ENCODE peak calls at places on chromosomes 4 and X, in ten cellular contexts. One of them, this sample, is unnamed.

GRCh38 chr4:28686618-28687017 is 1826.0 kb downstream of the STIM2 start:
- DNase-seq in sciatic nerve: no peak
- DNase-seq in WERI-Rb-1: peak; percentile 80
- DNase-seq in SK-MEL-5: peak; percentile 77
- DNase-seq in ELR: peak; percentile 56
- DNase-seq in stimulated activated CD8-positive, alpha-beta memory T cell treated with anti-CD3 and anti-CD28 coated beads, Interleukin-15, amount 100 ng/mL, for 24 hours: no peak
- DNase-seq in naive B cell: no peak
- DNase-seq in activated T-cell treated with anti-CD3 and anti-CD28 coated beads, Interleukin-2, amount 50 U/mL, for 72 hours: no peak
- DNase-seq in dermis blood vessel endothelial cell: no peak
- DNase-seq in esophagus muscularis mucosa: no peak
- DNase-seq in this sample: no peak

GRCh38 chrX:19791562-19791961 is 95.8 kb downstream of the SH3KBP1 start:
- DNase-seq in naive B cell: no peak
- DNase-seq in activated T-cell treated with anti-CD3 and anti-CD28 coated beads, Interleukin-2, amount 50 U/mL, for 72 hours: no peak
- DNase-seq in ELR: peak; percentile 69
- DNase-seq in esophagus muscularis mucosa: no peak
- DNase-seq in stimulated activated CD8-positive, alpha-beta memory T cell treated with anti-CD3 and anti-CD28 coated beads, Interleukin-15, amount 100 ng/mL, for 24 hours: no peak
- DNase-seq in sciatic nerve: no peak
- DNase-seq in WERI-Rb-1: no peak
- DNase-seq in dermis blood vessel endothelial cell: no peak
- DNase-seq in SK-MEL-5: no peak
- DNase-seq in this sample: no peak

GRCh38 chr4:40254961-40255721 is 58.3 kb downstream of the RHOH start:
- DNase-seq in WERI-Rb-1: no peak
- DNase-seq in stimulated activated CD8-positive, alpha-beta memory T cell treated with anti-CD3 and anti-CD28 coated beads, Interleukin-15, amount 100 ng/mL, for 24 hours: no peak
- DNase-seq in ELR: peak; percentile 70
- DNase-seq in dermis blood vessel endothelial cell: peak; percentile 65
- DNase-seq in naive B cell: no peak
- DNase-seq in activated T-cell treated with anti-CD3 and anti-CD28 coated beads, Interleukin-2, amount 50 U/mL, for 72 hours: no peak
- DNase-seq in SK-MEL-5: no peak
- DNase-seq in esophagus muscularis mucosa: no peak
- DNase-seq in sciatic nerve: no peak
- DNase-seq in this sample: no peak

GRCh38 chr4:42396361-42397255 is 680 bp upstream of the SHISA3 start:
- DNase-seq in ELR: no peak
- DNase-seq in naive B cell: no peak
- DNase-seq in dermis blood vessel endothelial cell: peak; percentile 33
- DNase-seq in SK-MEL-5: no peak
- DNase-seq in activated T-cell treated with anti-CD3 and anti-CD28 coated beads, Interleukin-2, amount 50 U/mL, for 72 hours: no peak
- DNase-seq in esophagus muscularis mucosa: no peak
- DNase-seq in WERI-Rb-1: no peak
- DNase-seq in sciatic nerve: no peak
- DNase-seq in stimulated activated CD8-positive, alpha-beta memory T cell treated with anti-CD3 and anti-CD28 coated beads, Interleukin-15, amount 100 ng/mL, for 24 hours: no peak
- DNase-seq in this sample: no peak

GRCh38 chr4:61772116-61772515 is 572.0 kb downstream of the ADGRL3 start:
- DNase-seq in sciatic nerve: no peak
- DNase-seq in SK-MEL-5: no peak
- DNase-seq in naive B cell: no peak
- DNase-seq in activated T-cell treated with anti-CD3 and anti-CD28 coated beads, Interleukin-2, amount 50 U/mL, for 72 hours: no peak
- DNase-seq in WERI-Rb-1: no peak
- DNase-seq in dermis blood vessel endothelial cell: no peak
- DNase-seq in esophagus muscularis mucosa: no peak
- DNase-seq in stimulated activated CD8-positive, alpha-beta memory T cell treated with anti-CD3 and anti-CD28 coated beads, Interleukin-15, amount 100 ng/mL, for 24 hours: no peak
- DNase-seq in ELR: peak; percentile 46
- DNase-seq in this sample: no peak

GRCh38 chrX:9414416-9414815 is 50.4 kb upstream of the TBL1X start:
- DNase-seq in esophagus muscularis mucosa: no peak
- DNase-seq in SK-MEL-5: no peak
- DNase-seq in activated T-cell treated with anti-CD3 and anti-CD28 coated beads, Interleukin-2, amount 50 U/mL, for 72 hours: no peak
- DNase-seq in stimulated activated CD8-positive, alpha-beta memory T cell treated with anti-CD3 and anti-CD28 coated beads, Interleukin-15, amount 100 ng/mL, for 24 hours: no peak
- DNase-seq in dermis blood vessel endothelial cell: no peak
- DNase-seq in sciatic nerve: no peak
- DNase-seq in WERI-Rb-1: no peak
- DNase-seq in naive B cell: no peak
- DNase-seq in ELR: no peak
- DNase-seq in this sample: no peak

GRCh38 chrX:41081821-41082220 is 3.4 kb upstream of the USP9X start:
- DNase-seq in SK-MEL-5: no peak
- DNase-seq in stimulated activated CD8-positive, alpha-beta memory T cell treated with anti-CD3 and anti-CD28 coated beads, Interleukin-15, amount 100 ng/mL, for 24 hours: no peak
- DNase-seq in WERI-Rb-1: no peak
- DNase-seq in esophagus muscularis mucosa: no peak
- DNase-seq in activated T-cell treated with anti-CD3 and anti-CD28 coated beads, Interleukin-2, amount 50 U/mL, for 72 hours: no peak
- DNase-seq in sciatic nerve: no peak
- DNase-seq in dermis blood vessel endothelial cell: no peak
- DNase-seq in naive B cell: no peak
- DNase-seq in ELR: no peak
- DNase-seq in this sample: no peak

GRCh38 chr4:150799207-150799606 is 215.9 kb downstream of the LRBA start:
- DNase-seq in dermis blood vessel endothelial cell: peak; percentile 3
- DNase-seq in stimulated activated CD8-positive, alpha-beta memory T cell treated with anti-CD3 and anti-CD28 coated beads, Interleukin-15, amount 100 ng/mL, for 24 hours: no peak
- DNase-seq in sciatic nerve: no peak
- DNase-seq in naive B cell: no peak
- DNase-seq in WERI-Rb-1: no peak
- DNase-seq in activated T-cell treated with anti-CD3 and anti-CD28 coated beads, Interleukin-2, amount 50 U/mL, for 72 hours: no peak
- DNase-seq in esophagus muscularis mucosa: no peak
- DNase-seq in SK-MEL-5: peak; percentile 27
- DNase-seq in ELR: peak; percentile 10
- DNase-seq in this sample: no peak

GRCh38 chrX:73812256-73812655 is 249.3 kb downstream of the CHIC1 start:
- DNase-seq in dermis blood vessel endothelial cell: no peak
- DNase-seq in ELR: peak; percentile 27
- DNase-seq in SK-MEL-5: no peak
- DNase-seq in activated T-cell treated with anti-CD3 and anti-CD28 coated beads, Interleukin-2, amount 50 U/mL, for 72 hours: no peak
- DNase-seq in sciatic nerve: no peak
- DNase-seq in naive B cell: no peak
- DNase-seq in WERI-Rb-1: no peak
- DNase-seq in stimulated activated CD8-positive, alpha-beta memory T cell treated with anti-CD3 and anti-CD28 coated beads, Interleukin-15, amount 100 ng/mL, for 24 hours: no peak
- DNase-seq in esophagus muscularis mucosa: no peak
- DNase-seq in this sample: no peak

GRCh38 chr4:139458543-139458942 is 4.6 kb downstream of the RAB33B start:
- DNase-seq in ELR: no peak
- DNase-seq in naive B cell: no peak
- DNase-seq in SK-MEL-5: no peak
- DNase-seq in dermis blood vessel endothelial cell: no peak
- DNase-seq in stimulated activated CD8-positive, alpha-beta memory T cell treated with anti-CD3 and anti-CD28 coated beads, Interleukin-15, amount 100 ng/mL, for 24 hours: no peak
- DNase-seq in sciatic nerve: no peak
- DNase-seq in activated T-cell treated with anti-CD3 and anti-CD28 coated beads, Interleukin-2, amount 50 U/mL, for 72 hours: no peak
- DNase-seq in esophagus muscularis mucosa: no peak
- DNase-seq in WERI-Rb-1: no peak
- DNase-seq in this sample: no peak

GRCh38 chr4:147596377-147596776 is 20.8 kb upstream of the TMEM184C start:
- DNase-seq in dermis blood vessel endothelial cell: peak; percentile 39
- DNase-seq in SK-MEL-5: peak; percentile 39
- DNase-seq in stimulated activated CD8-positive, alpha-beta memory T cell treated with anti-CD3 and anti-CD28 coated beads, Interleukin-15, amount 100 ng/mL, for 24 hours: no peak
- DNase-seq in sciatic nerve: no peak
- DNase-seq in esophagus muscularis mucosa: no peak
- DNase-seq in WERI-Rb-1: no peak
- DNase-seq in ELR: no peak
- DNase-seq in naive B cell: no peak
- DNase-seq in activated T-cell treated with anti-CD3 and anti-CD28 coated beads, Interleukin-2, amount 50 U/mL, for 72 hours: no peak
- DNase-seq in this sample: peak; percentile 34

GRCh38 chr4:4603067-4603466 is 61.2 kb upstream of the STX18 start:
- DNase-seq in esophagus muscularis mucosa: no peak
- DNase-seq in sciatic nerve: no peak
- DNase-seq in stimulated activated CD8-positive, alpha-beta memory T cell treated with anti-CD3 and anti-CD28 coated beads, Interleukin-15, amount 100 ng/mL, for 24 hours: no peak
- DNase-seq in WERI-Rb-1: no peak
- DNase-seq in naive B cell: no peak
- DNase-seq in activated T-cell treated with anti-CD3 and anti-CD28 coated beads, Interleukin-2, amount 50 U/mL, for 72 hours: no peak
- DNase-seq in ELR: no peak
- DNase-seq in SK-MEL-5: no peak
- DNase-seq in dermis blood vessel endothelial cell: no peak
- DNase-seq in this sample: no peak

GRCh38 chr4:154779362-154779947 is 1.6 kb upstream of the RBM46 start:
- DNase-seq in sciatic nerve: no peak
- DNase-seq in dermis blood vessel endothelial cell: peak; percentile 22
- DNase-seq in activated T-cell treated with anti-CD3 and anti-CD28 coated beads, Interleukin-2, amount 50 U/mL, for 72 hours: no peak
- DNase-seq in ELR: peak; percentile 51
- DNase-seq in naive B cell: no peak
- DNase-seq in stimulated activated CD8-positive, alpha-beta memory T cell treated with anti-CD3 and anti-CD28 coated beads, Interleukin-15, amount 100 ng/mL, for 24 hours: no peak
- DNase-seq in WERI-Rb-1: no peak
- DNase-seq in esophagus muscularis mucosa: no peak
- DNase-seq in SK-MEL-5: peak; percentile 60
- DNase-seq in this sample: peak; percentile 13

GRCh38 chrX:43627669-43628068 is 28.4 kb upstream of the MAOA start:
- DNase-seq in sciatic nerve: no peak
- DNase-seq in ELR: no peak
- DNase-seq in WERI-Rb-1: no peak
- DNase-seq in naive B cell: no peak
- DNase-seq in SK-MEL-5: no peak
- DNase-seq in esophagus muscularis mucosa: no peak
- DNase-seq in activated T-cell treated with anti-CD3 and anti-CD28 coated beads, Interleukin-2, amount 50 U/mL, for 72 hours: no peak
- DNase-seq in stimulated activated CD8-positive, alpha-beta memory T cell treated with anti-CD3 and anti-CD28 coated beads, Interleukin-15, amount 100 ng/mL, for 24 hours: no peak
- DNase-seq in dermis blood vessel endothelial cell: no peak
- DNase-seq in this sample: no peak

GRCh38 chr4:158496030-158496741 is 25.5 kb upstream of the RXFP1 start:
- DNase-seq in activated T-cell treated with anti-CD3 and anti-CD28 coated beads, Interleukin-2, amount 50 U/mL, for 72 hours: peak; percentile 50
- DNase-seq in dermis blood vessel endothelial cell: peak; percentile 65
- DNase-seq in WERI-Rb-1: peak; percentile 68
- DNase-seq in esophagus muscularis mucosa: no peak
- DNase-seq in ELR: peak; percentile 23
- DNase-seq in SK-MEL-5: peak; percentile 56
- DNase-seq in stimulated activated CD8-positive, alpha-beta memory T cell treated with anti-CD3 and anti-CD28 coated beads, Interleukin-15, amount 100 ng/mL, for 24 hours: no peak
- DNase-seq in naive B cell: no peak
- DNase-seq in sciatic nerve: no peak
- DNase-seq in this sample: peak; percentile 45

GRCh38 chrX:35919536-35920309 is at the start of gene CFAP47:
- DNase-seq in dermis blood vessel endothelial cell: no peak
- DNase-seq in sciatic nerve: no peak
- DNase-seq in WERI-Rb-1: peak; percentile 56
- DNase-seq in stimulated activated CD8-positive, alpha-beta memory T cell treated with anti-CD3 and anti-CD28 coated beads, Interleukin-15, amount 100 ng/mL, for 24 hours: no peak
- DNase-seq in SK-MEL-5: peak; percentile 1
- DNase-seq in naive B cell: no peak
- DNase-seq in ELR: peak; percentile 2
- DNase-seq in activated T-cell treated with anti-CD3 and anti-CD28 coated beads, Interleukin-2, amount 50 U/mL, for 72 hours: no peak
- DNase-seq in esophagus muscularis mucosa: no peak
- DNase-seq in this sample: no peak

GRCh38 chrX:71177327-71177726 is 32.7 kb downstream of the NLGN3 start:
- DNase-seq in sciatic nerve: no peak
- DNase-seq in ELR: no peak
- DNase-seq in stimulated activated CD8-positive, alpha-beta memory T cell treated with anti-CD3 and anti-CD28 coated beads, Interleukin-15, amount 100 ng/mL, for 24 hours: no peak
- DNase-seq in dermis blood vessel endothelial cell: no peak
- DNase-seq in activated T-cell treated with anti-CD3 and anti-CD28 coated beads, Interleukin-2, amount 50 U/mL, for 72 hours: no peak
- DNase-seq in esophagus muscularis mucosa: no peak
- DNase-seq in SK-MEL-5: no peak
- DNase-seq in WERI-Rb-1: no peak
- DNase-seq in naive B cell: no peak
- DNase-seq in this sample: no peak

GRCh38 chrX:137563681-137564651 is 2.0 kb upstream of the ZIC3 start:
- DNase-seq in naive B cell: no peak
- DNase-seq in activated T-cell treated with anti-CD3 and anti-CD28 coated beads, Interleukin-2, amount 50 U/mL, for 72 hours: no peak
- DNase-seq in dermis blood vessel endothelial cell: no peak
- DNase-seq in stimulated activated CD8-positive, alpha-beta memory T cell treated with anti-CD3 and anti-CD28 coated beads, Interleukin-15, amount 100 ng/mL, for 24 hours: no peak
- DNase-seq in WERI-Rb-1: no peak
- DNase-seq in SK-MEL-5: no peak
- DNase-seq in esophagus muscularis mucosa: no peak
- DNase-seq in ELR: no peak
- DNase-seq in sciatic nerve: no peak
- DNase-seq in this sample: no peak

GRCh38 chr4:31923634-31924033 is 1203.5 kb downstream of the PCDH7 start:
- DNase-seq in WERI-Rb-1: no peak
- DNase-seq in ELR: no peak
- DNase-seq in dermis blood vessel endothelial cell: no peak
- DNase-seq in SK-MEL-5: no peak
- DNase-seq in sciatic nerve: no peak
- DNase-seq in stimulated activated CD8-positive, alpha-beta memory T cell treated with anti-CD3 and anti-CD28 coated beads, Interleukin-15, amount 100 ng/mL, for 24 hours: no peak
- DNase-seq in activated T-cell treated with anti-CD3 and anti-CD28 coated beads, Interleukin-2, amount 50 U/mL, for 72 hours: no peak
- DNase-seq in naive B cell: no peak
- DNase-seq in esophagus muscularis mucosa: no peak
- DNase-seq in this sample: no peak

GRCh38 chrX:15418707-15419181 is 34.5 kb upstream of the VEGFD start:
- DNase-seq in sciatic nerve: no peak
- DNase-seq in WERI-Rb-1: no peak
- DNase-seq in naive B cell: no peak
- DNase-seq in activated T-cell treated with anti-CD3 and anti-CD28 coated beads, Interleukin-2, amount 50 U/mL, for 72 hours: no peak
- DNase-seq in stimulated activated CD8-positive, alpha-beta memory T cell treated with anti-CD3 and anti-CD28 coated beads, Interleukin-15, amount 100 ng/mL, for 24 hours: no peak
- DNase-seq in SK-MEL-5: no peak
- DNase-seq in esophagus muscularis mucosa: no peak
- DNase-seq in ELR: no peak
- DNase-seq in dermis blood vessel endothelial cell: no peak
- DNase-seq in this sample: no peak

GRCh38 chrX:135086197-135086854 is 34.0 kb downstream of the ETDB start:
- DNase-seq in WERI-Rb-1: peak; percentile 49
- DNase-seq in sciatic nerve: no peak
- DNase-seq in esophagus muscularis mucosa: no peak
- DNase-seq in activated T-cell treated with anti-CD3 and anti-CD28 coated beads, Interleukin-2, amount 50 U/mL, for 72 hours: peak; percentile 36
- DNase-seq in dermis blood vessel endothelial cell: peak; percentile 69
- DNase-seq in SK-MEL-5: peak; percentile 71
- DNase-seq in stimulated activated CD8-positive, alpha-beta memory T cell treated with anti-CD3 and anti-CD28 coated beads, Interleukin-15, amount 100 ng/mL, for 24 hours: no peak
- DNase-seq in ELR: peak; percentile 75
- DNase-seq in naive B cell: peak; percentile 49
- DNase-seq in this sample: peak; percentile 43

GRCh38 chrX:124555036-124555595 is 208.8 kb downstream of the SH2D1A start:
- DNase-seq in SK-MEL-5: peak; percentile 46
- DNase-seq in naive B cell: no peak
- DNase-seq in activated T-cell treated with anti-CD3 and anti-CD28 coated beads, Interleukin-2, amount 50 U/mL, for 72 hours: no peak
- DNase-seq in sciatic nerve: no peak
- DNase-seq in esophagus muscularis mucosa: no peak
- DNase-seq in stimulated activated CD8-positive, alpha-beta memory T cell treated with anti-CD3 and anti-CD28 coated beads, Interleukin-15, amount 100 ng/mL, for 24 hours: no peak
- DNase-seq in WERI-Rb-1: no peak
- DNase-seq in dermis blood vessel endothelial cell: no peak
- DNase-seq in ELR: peak; percentile 4
- DNase-seq in this sample: no peak

GRCh38 chr4:153122855-153123254 is 81.4 kb upstream of the TRIM2 start:
- DNase-seq in stimulated activated CD8-positive, alpha-beta memory T cell treated with anti-CD3 and anti-CD28 coated beads, Interleukin-15, amount 100 ng/mL, for 24 hours: no peak
- DNase-seq in esophagus muscularis mucosa: no peak
- DNase-seq in SK-MEL-5: no peak
- DNase-seq in ELR: no peak
- DNase-seq in WERI-Rb-1: no peak
- DNase-seq in dermis blood vessel endothelial cell: no peak
- DNase-seq in sciatic nerve: no peak
- DNase-seq in naive B cell: no peak
- DNase-seq in activated T-cell treated with anti-CD3 and anti-CD28 coated beads, Interleukin-2, amount 50 U/mL, for 72 hours: no peak
- DNase-seq in this sample: no peak

GRCh38 chr4:36241771-36242170 is 2.5 kb downstream of the ARAP2 start:
- DNase-seq in ELR: peak; percentile 33
- DNase-seq in stimulated activated CD8-positive, alpha-beta memory T cell treated with anti-CD3 and anti-CD28 coated beads, Interleukin-15, amount 100 ng/mL, for 24 hours: no peak
- DNase-seq in esophagus muscularis mucosa: no peak
- DNase-seq in naive B cell: peak; percentile 45
- DNase-seq in sciatic nerve: no peak
- DNase-seq in WERI-Rb-1: no peak
- DNase-seq in SK-MEL-5: peak; percentile 48
- DNase-seq in dermis blood vessel endothelial cell: no peak
- DNase-seq in activated T-cell treated with anti-CD3 and anti-CD28 coated beads, Interleukin-2, amount 50 U/mL, for 72 hours: no peak
- DNase-seq in this sample: peak; percentile 50

GRCh38 chrX:12548746-12549145 is 242.5 kb upstream of the PRPS2 start:
- DNase-seq in activated T-cell treated with anti-CD3 and anti-CD28 coated beads, Interleukin-2, amount 50 U/mL, for 72 hours: no peak
- DNase-seq in ELR: peak; percentile 49
- DNase-seq in SK-MEL-5: peak; percentile 29
- DNase-seq in WERI-Rb-1: no peak
- DNase-seq in esophagus muscularis mucosa: no peak
- DNase-seq in stimulated activated CD8-positive, alpha-beta memory T cell treated with anti-CD3 and anti-CD28 coated beads, Interleukin-15, amount 100 ng/mL, for 24 hours: no peak
- DNase-seq in sciatic nerve: no peak
- DNase-seq in naive B cell: no peak
- DNase-seq in dermis blood vessel endothelial cell: peak; percentile 44
- DNase-seq in this sample: peak; percentile 14